ENCODE peak calls at places on chromosomes 3 and 15, in four cellular contexts. B is 8988T, I is ACHN, M is RWPE1. G is an unnamed sample.

GRCh38 chr3:139295040-139295439 is 48.8 kb upstream of the MRPS22 start:
- DNase-seq in B (no peak), I (no peak), M (no peak), G (no peak)

GRCh38 chr3:151209652-151210051 is 6.6 kb upstream of the GPR171 start:
- DNase-seq in B (no peak), I (no peak), M (no peak), G (no peak)

GRCh38 chr15:86384191-86384590 is 304.5 kb downstream of the AGBL1 start:
- DNase-seq in B (no peak), I (no peak), M (no peak), G (no peak)

GRCh38 chr3:172516318-172517214 is 6.7 kb downstream of the TNFSF10 start:
- DNase-seq in B (no peak), I (no peak), M (peak), G (no peak)

GRCh38 chr3:48952510-48953118 is 34.0 kb downstream of the ARIH2 start:
- DNase-seq in B (no peak), I (peak), M (no peak), G (no peak)

GRCh38 chr15:58443291-58443690 is 11.5 kb downstream of the LIPC start:
- DNase-seq in B (no peak), I (no peak), M (no peak), G (no peak)

GRCh38 chr3:62732183-62732904 is 142.9 kb downstream of the CADPS start:
- DNase-seq in B (no peak), I (no peak), M (no peak), G (no peak)

GRCh38 chr15:77538793-77539487 is 93.8 kb downstream of the LINGO1 start:
- DNase-seq in B (no peak), I (no peak), M (no peak), G (no peak)

GRCh38 chr3:24156466-24156865 is 211.4 kb downstream of the NR1D2 start:
- DNase-seq in B (peak), I (peak), M (no peak), G (no peak)

GRCh38 chr3:99330924-99331532 is 307.4 kb upstream of the COL8A1 start:
- DNase-seq in B (no peak), I (no peak), M (no peak), G (no peak)

GRCh38 chr15:66894363-66894762 is 171.0 kb upstream of the SMAD3 start:
- DNase-seq in B (no peak), I (no peak), M (no peak), G (no peak)

GRCh38 chr15:67185621-67186225 is 68.7 kb downstream of the AAGAB start:
- DNase-seq in B (no peak), I (no peak), M (no peak), G (no peak)

GRCh38 chr3:45100998-45101407 is 45.2 kb downstream of the CDCP1 start:
- DNase-seq in B (no peak), I (no peak), M (no peak), G (no peak)

GRCh38 chr3:134237454-134238145 is 13.1 kb downstream of the RYK start:
- DNase-seq in B (no peak), I (no peak), M (no peak), G (no peak)

GRCh38 chr3:141439589-141439988 is 47.2 kb upstream of the RASA2 start:
- DNase-seq in B (no peak), I (no peak), M (no peak), G (no peak)

GRCh38 chr3:123809597-123809996 is 74.5 kb downstream of the MYLK start:
- DNase-seq in B (no peak), I (no peak), M (no peak), G (no peak)

GRCh38 chr3:31505353-31506048 is 27.2 kb upstream of the STT3B start:
- DNase-seq in B (no peak), I (no peak), M (no peak), G (no peak)

GRCh38 chr3:197874064-197874463 is 75.9 kb upstream of the RPL35A start:
- DNase-seq in B (no peak), I (no peak), M (no peak), G (no peak)

G was measured in HuH-7.5.